ENCODE peak calls at places on chromosomes 6 and 20, in seven cellular contexts. One of them, this sample, is unnamed.

GRCh38 chr6:74967821-74968220 is 238.0 kb downstream of the COL12A1 start:
- DNase-seq in NCI-H2107: no peak
- DNase-seq in SW 1271: no peak
- DNase-seq in anterior cingulate cortex: no peak
- DNase-seq in activated gamma-delta T cell treated with Interleukin-2 at 50 U/mL for 16 hours: no peak
- DNase-seq in epithelial cell of proximal tubule: no peak
- DNase-seq in NB4: peak
- DNase-seq in this sample: no peak

GRCh38 chr6:9516207-9516606 is 898.7 kb downstream of the TFAP2A start:
- DNase-seq in NCI-H2107: no peak
- DNase-seq in SW 1271: peak
- DNase-seq in anterior cingulate cortex: no peak
- DNase-seq in activated gamma-delta T cell treated with Interleukin-2 at 50 U/mL for 16 hours: no peak
- DNase-seq in epithelial cell of proximal tubule: peak
- DNase-seq in NB4: no peak
- DNase-seq in this sample: no peak

GRCh38 chr20:36105731-36106226 is 48.8 kb upstream of the EPB41L1 start:
- DNase-seq in NCI-H2107: no peak
- DNase-seq in SW 1271: no peak
- DNase-seq in anterior cingulate cortex: no peak
- DNase-seq in activated gamma-delta T cell treated with Interleukin-2 at 50 U/mL for 16 hours: no peak
- DNase-seq in epithelial cell of proximal tubule: no peak
- DNase-seq in NB4: no peak
- DNase-seq in this sample: no peak

GRCh38 chr20:34998331-34998950 is 42.8 kb downstream of the MYH7B start:
- DNase-seq in NCI-H2107: no peak
- DNase-seq in SW 1271: no peak
- DNase-seq in anterior cingulate cortex: no peak
- DNase-seq in activated gamma-delta T cell treated with Interleukin-2 at 50 U/mL for 16 hours: no peak
- DNase-seq in epithelial cell of proximal tubule: no peak
- DNase-seq in NB4: no peak
- DNase-seq in this sample: no peak

GRCh38 chr20:39080326-39080725 is 118.2 kb downstream of the DHX35 start:
- DNase-seq in NCI-H2107: no peak
- DNase-seq in SW 1271: no peak
- DNase-seq in anterior cingulate cortex: no peak
- DNase-seq in activated gamma-delta T cell treated with Interleukin-2 at 50 U/mL for 16 hours: no peak
- DNase-seq in epithelial cell of proximal tubule: no peak
- DNase-seq in NB4: no peak
- DNase-seq in this sample: no peak

GRCh38 chr20:59955131-59955796 is 3.0 kb upstream of the CDH26 start:
- DNase-seq in NCI-H2107: peak
- DNase-seq in SW 1271: no peak
- DNase-seq in anterior cingulate cortex: no peak
- DNase-seq in activated gamma-delta T cell treated with Interleukin-2 at 50 U/mL for 16 hours: no peak
- DNase-seq in epithelial cell of proximal tubule: no peak
- DNase-seq in NB4: peak
- DNase-seq in this sample: no peak

GRCh38 chr6:149075616-149076354 is 241.7 kb upstream of the TAB2 start:
- DNase-seq in NCI-H2107: no peak
- DNase-seq in SW 1271: no peak
- DNase-seq in anterior cingulate cortex: no peak
- DNase-seq in activated gamma-delta T cell treated with Interleukin-2 at 50 U/mL for 16 hours: no peak
- DNase-seq in epithelial cell of proximal tubule: no peak
- DNase-seq in NB4: no peak
- DNase-seq in this sample: no peak

GRCh38 chr6:114020223-114020622 is 49.3 kb upstream of the HDAC2 start:
- DNase-seq in NCI-H2107: no peak
- DNase-seq in SW 1271: no peak
- DNase-seq in anterior cingulate cortex: no peak
- DNase-seq in activated gamma-delta T cell treated with Interleukin-2 at 50 U/mL for 16 hours: no peak
- DNase-seq in epithelial cell of proximal tubule: no peak
- DNase-seq in NB4: no peak
- DNase-seq in this sample: no peak

GRCh38 chr6:5761370-5761769 is 245.4 kb downstream of the NRN1 start:
- DNase-seq in NCI-H2107: no peak
- DNase-seq in SW 1271: no peak
- DNase-seq in anterior cingulate cortex: no peak
- DNase-seq in activated gamma-delta T cell treated with Interleukin-2 at 50 U/mL for 16 hours: no peak
- DNase-seq in epithelial cell of proximal tubule: no peak
- DNase-seq in NB4: no peak
- DNase-seq in this sample: no peak

GRCh38 chr6:35780719-35781118 is at the start of gene CLPSL1:
- DNase-seq in NCI-H2107: no peak
- DNase-seq in SW 1271: no peak
- DNase-seq in anterior cingulate cortex: no peak
- DNase-seq in activated gamma-delta T cell treated with Interleukin-2 at 50 U/mL for 16 hours: no peak
- DNase-seq in epithelial cell of proximal tubule: no peak
- DNase-seq in NB4: no peak
- DNase-seq in this sample: no peak

GRCh38 chr6:106114492-106114891 is 28.4 kb downstream of the PRDM1 start:
- DNase-seq in NCI-H2107: no peak
- DNase-seq in SW 1271: no peak
- DNase-seq in anterior cingulate cortex: no peak
- DNase-seq in activated gamma-delta T cell treated with Interleukin-2 at 50 U/mL for 16 hours: peak
- DNase-seq in epithelial cell of proximal tubule: no peak
- DNase-seq in NB4: no peak
- DNase-seq in this sample: no peak